ENCODE peak calls at places on chromosome 7, in nine cellular contexts. N is testis, Z is HCT116, L is IMR-90, V is sigmoid colon, A is Peyer's patch, M is tibial nerve, W is heart left ventricle, R is transverse colon. K is an unnamed sample.
A peak's percentile ranks its signal among the peaks of the same experiment; 100 is the strongest.

GRCh38 chr7:28806841-28807240 is 151.3 kb downstream of the TRIL start:
- DNase-seq in A (no peak), N (no peak), W (no peak), M (no peak), L (peak; percentile 18), R (no peak), V (no peak), Z (no peak), K (no peak)

GRCh38 chr7:150383710-150384397 is 4.7 kb downstream of the ZNF775 start:
- DNase-seq in W (no peak), L (no peak), N (peak; percentile 56), V (peak; percentile 83), Z (no peak), M (peak; percentile 19), A (peak; percentile 74), R (peak; percentile 87), K (no peak)

GRCh38 chr7:120395526-120396019 is 122.6 kb downstream of the KCND2 start:
- DNase-seq in M (no peak), Z (no peak), A (no peak), W (no peak), V (no peak), R (no peak), L (no peak), N (no peak), K (no peak)

GRCh38 chr7:73418113-73418703 is 15.4 kb upstream of the FZD9 start:
- DNase-seq in L (no peak), W (no peak), Z (no peak), R (no peak), V (no peak), M (no peak), A (no peak), N (no peak), K (no peak)

GRCh38 chr7:82044497-82045080 is 274.7 kb upstream of the HGF start:
- DNase-seq in V (no peak), N (peak; percentile 68), W (peak; percentile 23), A (no peak), R (peak; percentile 14), Z (peak; percentile 23), M (peak; percentile 76), L (peak; percentile 58), K (no peak)

GRCh38 chr7:97272237-97272975 is 154.9 kb downstream of the SDHAF3 start:
- DNase-seq in M (no peak), R (peak; percentile 50), Z (no peak), N (no peak), L (no peak), V (no peak), W (no peak), A (no peak), K (no peak)

GRCh38 chr7:30119890-30120577 is 14.8 kb upstream of the MTURN start:
- DNase-seq in N (no peak), W (no peak), L (no peak), Z (no peak), V (no peak), M (no peak), R (no peak), A (no peak), K (no peak)

GRCh38 chr7:143013897-143014296 is 13.0 kb downstream of the OR9A2 start:
- DNase-seq in W (no peak), M (no peak), Z (no peak), V (no peak), A (no peak), N (no peak), R (no peak), L (peak; percentile 53), K (no peak)

GRCh38 chr7:13240349-13240748 is 552.9 kb downstream of the ARL4A start:
- DNase-seq in N (no peak), Z (peak; percentile 24), R (no peak), A (no peak), W (no peak), V (no peak), L (peak; percentile 51), M (no peak), K (no peak)

GRCh38 chr7:29177963-29178612 is 16.5 kb upstream of the CHN2 start:
- DNase-seq in L (no peak), A (no peak), R (peak; percentile 33), M (peak; percentile 52), V (peak; percentile 76), N (peak; percentile 60), W (peak; percentile 57), Z (no peak), K (peak; percentile 18)

GRCh38 chr7:54906963-54907362 is 111.9 kb upstream of the EGFR start:
- DNase-seq in Z (no peak), W (no peak), R (no peak), V (no peak), A (no peak), L (peak; percentile 35), M (no peak), N (no peak), K (no peak)

GRCh38 chr7:8612584-8612983 is 179.2 kb downstream of the NXPH1 start:
- DNase-seq in L (no peak), N (no peak), M (no peak), W (no peak), A (no peak), V (no peak), R (no peak), Z (no peak), K (no peak)

GRCh38 chr7:105896407-105896842 is 20.0 kb upstream of the ATXN7L1 start:
- DNase-seq in N (no peak), A (no peak), Z (no peak), L (no peak), W (no peak), V (no peak), M (no peak), R (peak; percentile 59), K (no peak)

GRCh38 chr7:155343661-155344121 is 46.0 kb downstream of the INSIG1 start:
- DNase-seq in Z (no peak), V (peak; percentile 49), R (no peak), L (no peak), M (no peak), N (peak; percentile 7), A (no peak), W (no peak), K (no peak)

GRCh38 chr7:157017639-157018327 is 7.3 kb upstream of the MNX1 start:
- DNase-seq in W (no peak), R (no peak), A (peak; percentile 51), Z (no peak), V (no peak), N (no peak), L (no peak), M (no peak), K (no peak)

GRCh38 chr7:142855401-142855743 is 496 bp downstream of the EPHB6 start:
- DNase-seq in W (no peak), N (no peak), V (no peak), M (no peak), A (no peak), L (no peak), Z (no peak), R (no peak), K (no peak)

DNA sequence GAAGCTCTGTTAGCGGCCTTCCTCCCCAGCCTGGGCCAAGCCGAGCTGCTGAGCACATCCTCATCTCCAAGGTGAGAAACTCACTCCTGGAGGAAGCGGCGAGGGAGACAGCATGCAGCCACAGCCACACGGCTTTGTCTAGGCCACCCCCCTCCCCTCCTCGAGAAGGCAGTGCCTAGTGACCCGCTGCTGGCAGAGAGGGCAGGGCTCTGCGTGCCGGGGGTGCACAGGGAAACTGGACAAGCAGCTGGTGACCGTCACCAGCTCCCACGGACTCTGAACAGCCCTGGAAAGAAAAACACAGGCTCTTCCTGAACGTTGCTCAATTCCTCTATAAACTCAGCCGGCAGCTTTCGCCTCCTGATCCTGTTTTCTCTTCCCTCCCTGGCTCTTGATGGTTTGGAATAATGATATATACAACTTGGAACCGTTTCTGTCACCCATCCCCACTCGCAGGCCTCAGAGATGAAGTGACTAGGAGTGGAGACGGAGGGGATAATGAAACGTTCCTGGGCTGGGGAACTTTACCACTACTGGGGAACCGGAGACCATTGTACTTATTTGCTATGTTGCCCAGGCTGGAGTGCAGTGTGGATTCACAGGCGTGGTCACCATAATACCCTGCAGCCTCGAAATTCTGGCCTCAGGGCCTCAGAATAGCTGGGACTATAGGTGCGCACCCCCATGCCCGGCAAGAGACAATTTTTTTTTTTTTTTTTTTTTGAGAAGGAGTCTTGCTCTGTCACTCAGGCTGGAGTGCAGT is 19.3 kb downstream of the PAPOLB start:
- DNase-seq in L (peak; percentile 13), Z (no peak), V (peak; percentile 70), A (no peak), W (no peak), R (no peak), N (no peak), M (no peak), K (no peak)
- TF ChIP-seq POLR2A in L (no peak), Z (no peak), V (no peak), A (no peak), W (no peak), R (no peak), N (no peak), M (no peak), K (no peak)

GRCh38 chr7:1070544-1071342 is 17.2 kb upstream of the GPER1 start:
- DNase-seq in R (no peak), V (no peak), Z (no peak), L (no peak), N (no peak), M (no peak), A (no peak), W (no peak), K (no peak)
- TF ChIP-seq POLR2A in R (no peak), V (no peak), Z (no peak), L (no peak), N (no peak), M (no peak), A (no peak), W (no peak), K (no peak)

GRCh38 chr7:107694395-107694794 is 33.8 kb downstream of the SLC26A4 start:
- DNase-seq in L (peak; percentile 22), W (peak; percentile 19), Z (no peak), M (peak; percentile 29), R (no peak), N (no peak), A (no peak), V (no peak), K (no peak)

GRCh38 chr7:107693396-107693795 is 32.8 kb downstream of the SLC26A4 start:
- DNase-seq in V (no peak), N (peak; percentile 57), Z (no peak), A (no peak), M (no peak), R (no peak), L (no peak), W (no peak), K (no peak)

GRCh38 chr7:107692501-107692900 is 31.9 kb downstream of the SLC26A4 start:
- DNase-seq in W (no peak), V (no peak), L (peak; percentile 61), Z (no peak), A (no peak), N (no peak), R (no peak), M (no peak), K (no peak)

GRCh38 chr7:107697246-107698044 is 36.8 kb downstream of the SLC26A4 start:
- DNase-seq in R (no peak), M (no peak), Z (no peak), N (no peak), W (no peak), V (no peak), L (no peak), A (no peak), K (no peak)

GRCh38 chr7:107696330-107696946 is 35.8 kb downstream of the SLC26A4 start:
- DNase-seq in M (no peak), V (no peak), Z (no peak), R (no peak), L (no peak), A (no peak), N (no peak), W (no peak), K (no peak)
- TF ChIP-seq POLR2A in M (no peak), V (no peak), Z (no peak), R (no peak), L (no peak), A (no peak), N (no peak), W (no peak), K (no peak)

GRCh38 chr7:75639071-75639892 is 99.5 kb downstream of the HIP1 start:
- DNase-seq in V (peak; percentile 65), Z (no peak), W (peak; percentile 65), N (peak; percentile 38), A (peak; percentile 62), R (peak; percentile 46), M (peak; percentile 38), L (peak; percentile 22), K (peak; percentile 38)
- TF ChIP-seq POLR2A in V (no peak), Z (no peak), W (no peak), N (no peak), A (no peak), R (no peak), M (no peak), L (no peak), K (no peak)